ENCODE peak calls at places on chromosomes 4 and X, in ten cellular contexts. E is activated T-cell treated with anti-CD3 and anti-CD28 coated beads, Interleukin-2, amount 50 U/mL, for 72 hours; D is Right ventricle myocardium superior; Z is stimulated activated CD8-positive, alpha-beta memory T cell treated with anti-CD3 and anti-CD28 coated beads, Interleukin-4, amount 100 ng/mL, for 48 hours; S is nephron progenitor cell; B is dermis blood vessel endothelial cell; C is memory B cell; G is activated T-helper 1 cell treated with anti-CD3 and anti-CD28 coated beads, Interleukin-2, amount 50 U/mL, for 16 hours; W is posterior cingulate gyrus; V is Daoy. Y is an unnamed sample.

GRCh38 chrX:119008122-119008744 is 33.8 kb downstream of the LONRF3 start:
- DNase-seq in C (peak; percentile 18), B (peak; percentile 56), V (peak; percentile 1), W (no peak), E (peak; percentile 38), Z (peak; percentile 50), G (no peak), S (peak; percentile 39), D (no peak), Y (no peak)

GRCh38 chr4:2340272-2341061 is 78.0 kb downstream of the ZFYVE28 start:
- DNase-seq in E (no peak), B (no peak), D (peak; percentile 33), V (peak; percentile 0), Z (peak; percentile 7), W (peak; percentile 77), C (no peak), S (no peak), G (no peak), Y (peak; percentile 15)

GRCh38 chrX:42241421-42241820 is 318.1 kb upstream of the CASK start:
- DNase-seq in C (no peak), V (peak; percentile 3), S (no peak), D (no peak), G (no peak), B (no peak), Z (no peak), W (no peak), E (no peak), Y (no peak)

GRCh38 chrX:8663325-8663724 is 68.6 kb downstream of the ANOS1 start:
- DNase-seq in D (no peak), G (no peak), W (no peak), Z (no peak), E (no peak), V (no peak), S (no peak), C (no peak), B (no peak), Y (no peak)

GRCh38 chrX:133909888-133910287 is 75.5 kb downstream of the GPC3 start:
- DNase-seq in Z (no peak), V (no peak), D (no peak), B (no peak), E (no peak), S (no peak), C (no peak), W (no peak), G (no peak), Y (no peak)

GRCh38 chr4:40515398-40516293 is 114.0 kb downstream of the RBM47 start:
- DNase-seq in E (peak; percentile 10), V (peak; percentile 57), W (no peak), G (no peak), S (peak; percentile 16), Z (no peak), D (peak; percentile 44), B (no peak), C (peak; percentile 81), Y (no peak)

GRCh38 chrX:131264053-131264452 is 25.1 kb downstream of the IGSF1 start:
- DNase-seq in D (no peak), C (no peak), B (no peak), W (no peak), G (no peak), E (no peak), V (no peak), S (no peak), Z (no peak), Y (no peak)

GRCh38 chr4:74638689-74639088 is 155.6 kb downstream of the BTC start:
- DNase-seq in B (no peak), E (no peak), C (no peak), D (no peak), Z (no peak), W (no peak), S (no peak), V (no peak), G (no peak), Y (no peak)

GRCh38 chrX:136525738-136526606 is 6.0 kb upstream of the VGLL1 start:
- DNase-seq in D (peak; percentile 80), S (no peak), Z (no peak), E (peak; percentile 5), W (no peak), V (peak; percentile 80), B (peak; percentile 40), G (no peak), C (no peak), Y (peak; percentile 72)

GRCh38 chr4:48005781-48006180 is 10.7 kb downstream of the CNGA1 start:
- DNase-seq in W (no peak), Z (no peak), V (no peak), S (no peak), B (no peak), C (no peak), E (no peak), D (no peak), G (no peak), Y (no peak)

GRCh38 chr4:75733369-75733768 is 9.0 kb downstream of the USO1 start:
- DNase-seq in G (no peak), S (no peak), W (no peak), E (no peak), B (no peak), V (no peak), Z (no peak), D (no peak), C (no peak), Y (no peak)

GRCh38 chr4:156347412-156348075 is 393.9 kb upstream of the CTSO start:
- DNase-seq in Z (no peak), G (no peak), B (no peak), V (peak; percentile 49), D (no peak), E (no peak), C (no peak), W (no peak), S (no peak), Y (no peak)

GRCh38 chr4:1172228-1172851 is at the start of gene SPON2:
- DNase-seq in V (no peak), B (no peak), S (peak; percentile 45), G (no peak), D (peak; percentile 69), E (no peak), W (no peak), Z (no peak), C (no peak), Y (peak; percentile 70)